ENCODE peak calls at places on chromosomes 2 and 18, in seven cellular contexts. Y is neural progenitor cell, A is GM23248, L is tibial nerve, R is coronary artery, U is endothelial cell of umbilical vein, O is HL-60. F is an unnamed sample.

GRCh38 chr2:68807821-68808266 is 63.4 kb downstream of the BMP10 start:
- DNase-seq in Y (no peak), A (peak; percentile 46), L (peak; percentile 29), R (no peak), U (peak; percentile 43), O (peak; percentile 32), F (no peak)

GRCh38 chr2:27960237-27960912 is 69.8 kb downstream of the BABAM2 start:
- DNase-seq in Y (no peak), A (peak; percentile 95), L (no peak), R (no peak), U (peak; percentile 59), O (no peak), F (peak; percentile 37)

GRCh38 chr2:29841386-29842004 is 79.9 kb downstream of the ALK start:
- DNase-seq in Y (peak; percentile 60), A (peak; percentile 57), L (peak; percentile 13), R (no peak), U (peak; percentile 18), O (peak; percentile 1), F (peak; percentile 26)

GRCh38 chr18:42780171-42780570 is 335.3 kb downstream of the RIT2 start:
- DNase-seq in Y (no peak), A (no peak), L (no peak), R (no peak), U (no peak), O (no peak), F (no peak)

GRCh38 chr2:240468300-240469238 is 33.1 kb downstream of the GPC1 start:
- DNase-seq in Y (no peak), A (no peak), L (no peak), R (no peak), U (no peak), O (no peak), F (no peak)

GRCh38 chr18:37160038-37160745 is 331.3 kb downstream of the KIAA1328 start:
- DNase-seq in Y (no peak), A (no peak), L (no peak), R (no peak), U (no peak), O (no peak), F (no peak)

GRCh38 chr2:44925561-44926087 is 15.9 kb upstream of the SIX3 start:
- DNase-seq in Y (no peak), A (no peak), L (no peak), R (no peak), U (no peak), O (no peak), F (no peak)

GRCh38 chr18:26309283-26309682 is 83.0 kb downstream of the TAF4B start:
- DNase-seq in Y (no peak), A (peak; percentile 84), L (no peak), R (no peak), U (no peak), O (no peak), F (no peak)

GRCh38 chr2:233121856-233122255 is 61.7 kb downstream of the INPP5D start:
- DNase-seq in Y (no peak), A (no peak), L (no peak), R (no peak), U (no peak), O (no peak), F (no peak)

GRCh38 chr2:74440005-74440377 is 1.7 kb downstream of the RTKN start:
- DNase-seq in Y (peak; percentile 69), A (peak; percentile 81), L (peak; percentile 68), R (no peak), U (peak; percentile 44), O (no peak), F (peak; percentile 25)

GRCh38 chr2:211455225-211455841 is 898.9 kb downstream of the CPS1 start:
- DNase-seq in Y (peak; percentile 74), A (peak; percentile 58), L (peak; percentile 7), R (no peak), U (peak; percentile 63), O (no peak), F (peak; percentile 35)

GRCh38 chr2:98088261-98088660 is 1.3 kb downstream of the VWA3B start:
- DNase-seq in Y (no peak), A (no peak), L (peak; percentile 14), R (no peak), U (no peak), O (peak; percentile 70), F (peak; percentile 47)

GRCh38 chr18:66219817-66220216 is 384.1 kb downstream of the CDH19 start:
- DNase-seq in Y (no peak), A (no peak), L (no peak), R (no peak), U (no peak), O (no peak), F (no peak)

GRCh38 chr2:109069430-109070194 is 59.4 kb upstream of the SH3RF3 start:
- DNase-seq in Y (peak; percentile 45), A (no peak), L (no peak), R (no peak), U (no peak), O (no peak), F (peak; percentile 92)

GRCh38 chr2:128543036-128543435 is 224.4 kb upstream of the HS6ST1 start:
- DNase-seq in Y (no peak), A (no peak), L (no peak), R (no peak), U (no peak), O (no peak), F (no peak)

GRCh38 chr2:225354281-225354774 is 45.2 kb upstream of the NYAP2 start:
- DNase-seq in Y (peak; percentile 22), A (peak; percentile 24), L (no peak), R (no peak), U (peak; percentile 28), O (no peak), F (no peak)

GRCh38 chr2:133780099-133780996 is 212.1 kb upstream of the NCKAP5 start:
- DNase-seq in Y (peak; percentile 86), A (peak; percentile 65), L (peak; percentile 93), R (no peak), U (peak; percentile 90), O (no peak), F (peak; percentile 63)

GRCh38 chr2:150280255-150280654 is 207.2 kb downstream of the RND3 start:
- DNase-seq in Y (no peak), A (peak; percentile 91), L (peak; percentile 90), R (no peak), U (peak; percentile 78), O (no peak), F (no peak)

GRCh38 chr2:36379710-36380448 is 24.3 kb downstream of the CRIM1 start:
- DNase-seq in Y (no peak), A (no peak), L (no peak), R (no peak), U (no peak), O (no peak), F (no peak)

GRCh38 chr2:222180619-222181018 is 118.2 kb downstream of the PAX3 start:
- DNase-seq in Y (no peak), A (no peak), L (no peak), R (no peak), U (no peak), O (no peak), F (no peak)

GRCh38 chr2:68726608-68727367 is 7.8 kb upstream of the ARHGAP25 start:
- DNase-seq in Y (no peak), A (no peak), L (no peak), R (no peak), U (no peak), O (peak; percentile 63), F (peak; percentile 63)

GRCh38 chr2:29847901-29848300 is 73.5 kb downstream of the ALK start:
- DNase-seq in Y (peak; percentile 9), A (no peak), L (no peak), R (no peak), U (no peak), O (no peak), F (no peak)

GRCh38 chr2:225463449-225463848 is 63.9 kb downstream of the NYAP2 start:
- DNase-seq in Y (no peak), A (no peak), L (no peak), R (no peak), U (no peak), O (no peak), F (no peak)

GRCh38 chr2:100957971-100958653 is 44.0 kb upstream of the RPL31 start:
- DNase-seq in Y (no peak), A (peak; percentile 95), L (peak; percentile 71), R (no peak), U (no peak), O (no peak), F (no peak)

DNA sequence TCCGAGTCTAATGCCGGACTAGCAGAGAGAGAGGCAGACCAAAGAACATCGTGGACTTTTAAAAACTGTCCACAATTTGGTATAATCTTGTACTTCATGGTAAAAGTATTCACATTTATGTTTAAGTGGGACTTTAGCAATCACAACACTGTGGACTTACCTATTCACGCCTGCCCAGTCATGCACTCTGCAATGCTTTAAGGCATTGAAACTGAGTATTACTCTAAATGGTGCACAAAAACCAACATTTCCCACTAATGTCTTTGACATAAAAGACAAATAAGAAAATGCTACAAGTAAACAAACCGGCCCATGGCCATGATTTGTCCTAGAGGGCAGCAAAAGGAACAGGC is 91.3 kb downstream of the ACVR1 start:
- DNase-seq in Y (no peak), A (no peak), L (no peak), R (no peak), U (peak; percentile 38), O (no peak), F (no peak)
- H3K27ac ChIP-seq in Y (no peak overlapping the region), A (no peak overlapping the region), L (no peak overlapping the region), R (peak overlapping the region; percentile 54), U (peak overlapping the region; percentile 44), O (no peak overlapping the region), F (peak overlapping the region; percentile 68)

GRCh38 chr2:111702809-111703196 is 181.2 kb downstream of the ANAPC1 start:
- DNase-seq in Y (no peak), A (no peak), L (no peak), R (no peak), U (no peak), O (no peak), F (no peak)
- H3K27ac ChIP-seq in Y (no peak overlapping the region), A (no peak overlapping the region), L (no peak overlapping the region), R (no peak overlapping the region), U (no peak overlapping the region), O (no peak overlapping the region), F (no peak overlapping the region)

GRCh38 chr2:20797096-20797495 is 25.8 kb downstream of the LDAH start:
- DNase-seq in Y (no peak), A (no peak), L (no peak), R (no peak), U (no peak), O (no peak), F (no peak)

GRCh38 chr2:20796374-20796791 is 26.5 kb downstream of the LDAH start:
- DNase-seq in Y (no peak), A (no peak), L (peak; percentile 41), R (no peak), U (no peak), O (no peak), F (peak; percentile 25)
- H3K27ac ChIP-seq in Y (no peak overlapping the region), A (no peak overlapping the region), L (peak overlapping the region; percentile 56), R (no peak overlapping the region), U (no peak overlapping the region), O (no peak overlapping the region), F (no peak overlapping the region)

GRCh38 chr2:54589340-54590215 is 133.5 kb downstream of the SPTBN1 start:
- DNase-seq in Y (no peak), A (no peak), L (no peak), R (no peak), U (peak; percentile 99), O (peak; percentile 58), F (peak; percentile 87)

GRCh38 chr2:54588244-54588899 is 132.2 kb downstream of the SPTBN1 start:
- DNase-seq in Y (no peak), A (no peak), L (no peak), R (no peak), U (no peak), O (no peak), F (no peak)

GRCh38 chr2:54591551-54591950 is 131.9 kb upstream of the EML6 start:
- DNase-seq in Y (no peak), A (no peak), L (no peak), R (no peak), U (no peak), O (no peak), F (no peak)

GRCh38 chr2:54589038-54589339 is 132.9 kb downstream of the SPTBN1 start:
- DNase-seq in Y (no peak), A (no peak), L (no peak), R (no peak), U (no peak), O (no peak), F (no peak)

GRCh38 chr2:54590216-54590961 is 133.1 kb upstream of the EML6 start:
- DNase-seq in Y (no peak), A (no peak), L (no peak), R (no peak), U (peak; percentile 65), O (no peak), F (no peak)
- H3K27ac ChIP-seq in Y (no peak overlapping the region), A (no peak overlapping the region), L (peak overlapping the region; percentile 14), R (peak overlapping the region; percentile 17), U (peak overlapping the region; percentile 91), O (peak overlapping the region; percentile 67), F (no peak overlapping the region)